ENCODE peak calls at places on chromosomes 5 and 9, in ten cellular contexts. One of them, this sample, is unnamed.

GRCh38 chr5:153629027-153629426 is 138.6 kb downstream of the GRIA1 start:
- DNase-seq in HEK293T: no peak
- DNase-seq in ELF-1: peak
- DNase-seq in head of caudate nucleus: peak
- DNase-seq in fibroblast of lung: peak
- DNase-seq in AG09319: peak
- DNase-seq in NCI-H69: peak
- DNase-seq in Caco-2: no peak
- DNase-seq in HFFc6: peak
- DNase-seq in left colon: peak
- DNase-seq in this sample: peak

GRCh38 chr5:57650360-57651069 is 167.9 kb upstream of the ACTBL2 start:
- DNase-seq in left colon: peak
- DNase-seq in NCI-H69: peak
- DNase-seq in HEK293T: peak
- DNase-seq in head of caudate nucleus: no peak
- DNase-seq in fibroblast of lung: peak
- DNase-seq in Caco-2: peak
- DNase-seq in ELF-1: peak
- DNase-seq in AG09319: peak
- DNase-seq in HFFc6: peak
- DNase-seq in this sample: peak

GRCh38 chr5:81553570-81554212 is 159.8 kb upstream of the ACOT12 start:
- DNase-seq in head of caudate nucleus: no peak
- DNase-seq in ELF-1: no peak
- DNase-seq in left colon: no peak
- DNase-seq in fibroblast of lung: no peak
- DNase-seq in AG09319: no peak
- DNase-seq in HFFc6: no peak
- DNase-seq in HEK293T: no peak
- DNase-seq in NCI-H69: no peak
- DNase-seq in Caco-2: no peak
- DNase-seq in this sample: no peak

GRCh38 chr9:129491486-129491855 is 129.4 kb downstream of the C9orf50 start:
- DNase-seq in ELF-1: no peak
- DNase-seq in head of caudate nucleus: peak
- DNase-seq in AG09319: no peak
- DNase-seq in HEK293T: no peak
- DNase-seq in Caco-2: no peak
- DNase-seq in fibroblast of lung: peak
- DNase-seq in left colon: peak
- DNase-seq in NCI-H69: no peak
- DNase-seq in HFFc6: no peak
- DNase-seq in this sample: peak

GRCh38 chr5:139975306-139975705 is 67.8 kb downstream of the NRG2 start:
- DNase-seq in fibroblast of lung: no peak
- DNase-seq in HFFc6: no peak
- DNase-seq in AG09319: no peak
- DNase-seq in head of caudate nucleus: no peak
- DNase-seq in left colon: no peak
- DNase-seq in Caco-2: no peak
- DNase-seq in HEK293T: no peak
- DNase-seq in NCI-H69: no peak
- DNase-seq in ELF-1: no peak
- DNase-seq in this sample: no peak

GRCh38 chr5:62206150-62206829 is 99.7 kb upstream of the KIF2A start:
- DNase-seq in Caco-2: peak
- DNase-seq in fibroblast of lung: no peak
- DNase-seq in HEK293T: peak
- DNase-seq in ELF-1: peak
- DNase-seq in HFFc6: no peak
- DNase-seq in AG09319: no peak
- DNase-seq in NCI-H69: peak
- DNase-seq in left colon: no peak
- DNase-seq in head of caudate nucleus: peak
- DNase-seq in this sample: no peak

GRCh38 chr5:96844476-96844990 is 31.8 kb upstream of the ERAP2 start:
- DNase-seq in AG09319: peak
- DNase-seq in Caco-2: no peak
- DNase-seq in head of caudate nucleus: no peak
- DNase-seq in HFFc6: peak
- DNase-seq in fibroblast of lung: peak
- DNase-seq in left colon: no peak
- DNase-seq in HEK293T: no peak
- DNase-seq in ELF-1: peak
- DNase-seq in NCI-H69: peak
- DNase-seq in this sample: no peak

GRCh38 chr5:176629853-176630680 is at the start of the genes EIF4E1B and SNCB:
- DNase-seq in AG09319: no peak
- DNase-seq in fibroblast of lung: peak
- DNase-seq in Caco-2: peak
- DNase-seq in head of caudate nucleus: peak
- DNase-seq in ELF-1: peak
- DNase-seq in HEK293T: peak
- DNase-seq in NCI-H69: peak
- DNase-seq in HFFc6: no peak
- DNase-seq in left colon: no peak
- DNase-seq in this sample: no peak

GRCh38 chr5:110209401-110209800 is 517.1 kb downstream of the TMEM232 start:
- DNase-seq in HEK293T: no peak
- DNase-seq in ELF-1: no peak
- DNase-seq in fibroblast of lung: peak
- DNase-seq in AG09319: no peak
- DNase-seq in left colon: no peak
- DNase-seq in head of caudate nucleus: no peak
- DNase-seq in NCI-H69: no peak
- DNase-seq in Caco-2: no peak
- DNase-seq in HFFc6: no peak
- DNase-seq in this sample: no peak

GRCh38 chr5:68454766-68455165 is 239.2 kb downstream of the PIK3R1 start:
- DNase-seq in left colon: no peak
- DNase-seq in HFFc6: peak
- DNase-seq in HEK293T: no peak
- DNase-seq in head of caudate nucleus: no peak
- DNase-seq in ELF-1: no peak
- DNase-seq in AG09319: no peak
- DNase-seq in NCI-H69: no peak
- DNase-seq in fibroblast of lung: peak
- DNase-seq in Caco-2: no peak
- DNase-seq in this sample: no peak

GRCh38 chr5:148791334-148791667 is 35.1 kb upstream of the ADRB2 start:
- DNase-seq in AG09319: no peak
- DNase-seq in NCI-H69: no peak
- DNase-seq in HEK293T: no peak
- DNase-seq in Caco-2: no peak
- DNase-seq in left colon: no peak
- DNase-seq in head of caudate nucleus: no peak
- DNase-seq in ELF-1: no peak
- DNase-seq in fibroblast of lung: peak
- DNase-seq in HFFc6: peak
- DNase-seq in this sample: no peak

This sample was measured in body of pancreas.